ENCODE peak calls at places on chromosomes 12 and 14, in seven cellular contexts. Z, C, J, M, X, R and Q are unnamed samples.

GRCh38 chr14:99628832-99629618 is 15.9 kb upstream of the HHIPL1 start:
- DNase-seq in Z (peak; percentile 64), J (peak; percentile 79), X (peak; percentile 88), C (peak; percentile 95), M (peak; percentile 72), R (peak; percentile 78), Q (peak; percentile 80)

GRCh38 chr12:2795291-2796186 is 769 bp downstream of the FKBP4 start:
- DNase-seq in M (peak; percentile 82), X (peak; percentile 77), R (peak; percentile 67), J (peak; percentile 87), Z (peak; percentile 46), C (peak; percentile 86), Q (peak; percentile 86)

GRCh38 chr14:39085933-39086332 is 17.1 kb downstream of the SEC23A start:
- DNase-seq in M (no peak), Z (peak; percentile 5), R (peak; percentile 46), J (no peak), X (no peak), C (no peak), Q (no peak)

GRCh38 chr12:80838024-80838658 is 99.6 kb downstream of the LIN7A start:
- DNase-seq in M (no peak), Z (no peak), C (no peak), J (no peak), R (no peak), X (no peak), Q (no peak)

GRCh38 chr12:7642876-7643309 is 22.8 kb downstream of the APOBEC1 start:
- DNase-seq in R (peak; percentile 17), X (peak; percentile 45), J (no peak), C (no peak), M (no peak), Z (no peak), Q (no peak)

GRCh38 chr12:121465921-121466799 is 66.2 kb downstream of the RNF34 start:
- DNase-seq in Z (peak; percentile 30), M (peak; percentile 67), R (peak; percentile 23), C (peak; percentile 77), J (peak; percentile 44), X (peak; percentile 49), Q (no peak)

GRCh38 chr12:54383041-54383609 is 1.4 kb downstream of the ZNF385A start:
- DNase-seq in C (no peak), Z (peak; percentile 93), R (peak; percentile 62), M (no peak), X (no peak), J (no peak), Q (peak; percentile 55)

GRCh38 chr12:89363084-89363483 is 10.8 kb upstream of the DUSP6 start:
- DNase-seq in Z (no peak), M (no peak), R (no peak), J (no peak), C (no peak), X (no peak), Q (no peak)

GRCh38 chr12:3964404-3964803 is 91.2 kb upstream of the PARP11 start:
- DNase-seq in X (peak; percentile 74), M (no peak), R (no peak), C (peak; percentile 92), Z (no peak), J (no peak), Q (no peak)

GRCh38 chr12:51923506-51924365 is 16.4 kb downstream of the ACVRL1 start:
- DNase-seq in X (peak; percentile 72), C (peak; percentile 93), M (peak; percentile 71), R (peak; percentile 57), J (peak; percentile 80), Z (peak; percentile 29), Q (no peak)

GRCh38 chr12:114221976-114222630 is 183.8 kb downstream of the TBX5 start:
- DNase-seq in M (no peak), C (peak; percentile 44), R (no peak), Z (peak; percentile 22), X (no peak), J (no peak), Q (no peak)

GRCh38 chr12:53236443-53237111 is 4.6 kb upstream of the RARG start:
- DNase-seq in M (peak; percentile 67), X (no peak), R (no peak), Z (no peak), C (no peak), J (no peak), Q (no peak)

GRCh38 chr14:92475451-92476187 is 38.0 kb upstream of the RIN3 start:
- DNase-seq in C (no peak), J (peak; percentile 70), Z (peak; percentile 70), X (no peak), M (peak; percentile 23), R (peak; percentile 90), Q (peak; percentile 85)

GRCh38 chr14:35879654-35880249 is 53.6 kb downstream of the BRMS1L start:
- DNase-seq in C (no peak), X (peak; percentile 18), M (no peak), R (peak; percentile 41), J (no peak), Z (peak; percentile 17), Q (no peak)

GRCh38 chr12:76308866-76309265 is 39.3 kb downstream of the BBS10 start:
- DNase-seq in Z (peak; percentile 24), R (peak; percentile 25), X (no peak), J (no peak), C (no peak), M (no peak), Q (no peak)

GRCh38 chr14:97113339-97113738 is 316.2 kb downstream of the VRK1 start:
- DNase-seq in J (no peak), R (no peak), M (no peak), Z (peak; percentile 18), C (no peak), X (no peak), Q (no peak)

GRCh38 chr12:66004922-66005703 is 125.4 kb downstream of the LLPH start:
- DNase-seq in M (no peak), R (no peak), Z (no peak), J (peak; percentile 7), X (no peak), C (no peak), Q (no peak)

GRCh38 chr12:95583933-95584332 is 32.7 kb upstream of the USP44 start:
- DNase-seq in J (no peak), R (no peak), C (peak; percentile 60), Z (no peak), M (no peak), X (no peak), Q (no peak)

GRCh38 chr12:130796985-130797686 is 41.9 kb downstream of the STX2 start:
- DNase-seq in J (no peak), C (no peak), R (no peak), M (no peak), Z (no peak), X (no peak), Q (no peak)

GRCh38 chr14:90517431-90517841 is 120.6 kb downstream of the CALM1 start:
- DNase-seq in Z (no peak), C (no peak), R (no peak), J (no peak), X (peak; percentile 38), M (no peak), Q (no peak)

GRCh38 chr12:54304187-54304810 is 3.5 kb upstream of the NFE2 start:
- DNase-seq in Z (peak; percentile 60), C (peak; percentile 85), J (peak; percentile 54), X (no peak), M (peak; percentile 57), R (peak; percentile 75), Q (peak; percentile 59)

GRCh38 chr14:88045705-88046104 is 40.8 kb downstream of the GPR65 start:
- DNase-seq in X (no peak), M (no peak), R (no peak), Z (no peak), J (no peak), C (no peak), Q (peak; percentile 50)
- H3K4me3 ChIP-seq in X (no peak overlapping the region), M (no peak overlapping the region), R (no peak overlapping the region), Z (no peak overlapping the region), J (no peak overlapping the region), C (no peak overlapping the region), Q (no peak overlapping the region)

DNA sequence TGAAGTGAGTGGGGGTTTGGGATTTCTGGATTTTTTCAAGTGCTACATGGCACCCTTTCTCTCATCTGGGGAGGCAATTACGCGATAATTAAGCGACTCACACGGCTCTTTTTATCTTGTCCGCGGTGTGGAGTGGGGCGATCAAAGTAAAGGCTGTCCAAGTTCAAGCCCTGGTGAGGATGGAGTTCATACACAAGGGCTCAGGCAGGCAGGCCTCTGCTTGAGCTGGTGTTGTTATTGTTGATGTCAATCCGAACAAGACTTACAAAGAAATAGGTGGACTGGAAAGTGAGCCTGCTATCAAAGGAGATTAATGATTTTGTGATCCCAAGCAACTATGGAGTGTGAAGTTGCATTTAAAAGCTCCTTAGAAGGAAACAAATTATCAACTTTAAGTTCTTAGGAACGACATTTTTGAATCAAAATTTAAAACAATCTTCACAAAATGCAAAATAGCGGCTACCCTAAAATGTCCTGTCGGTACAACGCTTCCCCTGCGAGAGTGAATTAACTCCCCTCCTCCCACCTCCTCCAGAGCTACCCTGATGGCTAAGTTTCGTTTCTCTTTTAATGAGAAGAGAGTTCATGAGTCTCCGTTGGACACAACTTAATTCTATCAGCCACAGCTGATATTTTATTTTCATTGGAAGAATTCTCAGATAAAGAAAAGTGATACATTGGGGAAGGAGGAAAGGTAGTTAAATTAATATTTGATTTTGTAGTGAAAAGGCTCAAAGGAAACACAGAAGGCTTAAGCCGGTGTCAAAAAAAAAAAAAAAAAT is 5.9 kb downstream of the FOXA1 start:
- DNase-seq in J (no peak), Z (no peak), R (no peak), X (peak; percentile 32), M (no peak), C (peak; percentile 61), Q (no peak)
- H3K4me3 ChIP-seq in J (no peak overlapping the region), Z (no peak overlapping the region), R (no peak overlapping the region), X (no peak overlapping the region), M (no peak overlapping the region), C (peak overlapping the region; percentile 75), Q (no peak overlapping the region)

GRCh38 chr14:61764342-61765122 is 2.3 kb downstream of the SNAPC1 start:
- DNase-seq in J (no peak), R (no peak), M (no peak), Z (no peak), X (no peak), C (no peak), Q (no peak)
- H3K4me3 ChIP-seq in J (peak overlapping the region; percentile 91), R (peak overlapping the region; percentile 77), M (no peak overlapping the region), Z (peak overlapping the region; percentile 24), X (peak overlapping the region; percentile 74), C (peak overlapping the region; percentile 97), Q (peak overlapping the region; percentile 4)

GRCh38 chr12:106106892-106107291 is 31.9 kb downstream of the NUAK1 start:
- DNase-seq in J (no peak), Z (peak; percentile 87), R (peak; percentile 58), X (peak; percentile 62), M (no peak), C (peak; percentile 75), Q (no peak)

GRCh38 chr12:106106129-106106566 is 32.6 kb downstream of the NUAK1 start:
- DNase-seq in R (peak; percentile 44), X (no peak), M (no peak), J (no peak), Z (no peak), C (no peak), Q (peak; percentile 67)

GRCh38 chr12:106097011-106097410 is 41.7 kb downstream of the NUAK1 start:
- DNase-seq in Z (no peak), R (no peak), J (no peak), M (no peak), C (no peak), X (no peak), Q (no peak)

GRCh38 chr12:106098691-106099200 is 40.0 kb downstream of the NUAK1 start:
- DNase-seq in J (no peak), C (peak; percentile 58), Z (no peak), X (peak; percentile 48), R (no peak), M (no peak), Q (no peak)

DNA sequence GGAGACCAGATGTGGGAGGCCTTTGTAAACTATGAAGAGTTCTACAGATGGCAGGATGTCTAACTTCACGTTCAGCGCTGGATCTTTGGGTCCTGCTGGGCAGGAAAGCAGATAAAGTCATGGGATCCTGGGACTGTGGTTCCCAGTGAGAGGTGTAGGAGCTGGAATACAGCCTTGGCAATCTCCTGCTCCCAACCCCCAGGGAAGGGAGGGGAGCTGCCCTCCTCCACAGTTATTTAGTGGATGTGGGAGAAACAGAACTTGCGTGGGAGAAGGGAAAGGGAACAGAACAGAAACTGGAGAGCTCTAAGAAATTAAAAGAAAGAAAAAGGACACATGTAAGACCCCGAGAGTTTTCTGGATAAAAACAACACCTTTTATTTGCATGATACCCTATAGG is 37.0 kb downstream of the NUAK1 start:
- DNase-seq in M (no peak), R (no peak), Z (no peak), C (peak; percentile 39), X (no peak), J (no peak), Q (no peak)
- H3K4me3 ChIP-seq in M (no peak overlapping the region), R (no peak overlapping the region), Z (no peak overlapping the region), C (no peak overlapping the region), X (no peak overlapping the region), J (no peak overlapping the region), Q (no peak overlapping the region)